ENCODE peak calls at places on chromosomes 5 and 9, in ten cellular contexts. Z is neural progenitor cell; J is CD4-positive, alpha-beta memory T cell; B is pancreas; H is heart left ventricle; Q is left ventricle myocardium inferior; A is fibroblast of lung; E is IMR-90; R is suprapubic skin; O is HCT116. Y is an unnamed sample.
A peak's percentile ranks its signal among the peaks of the same experiment; 100 is the strongest.

GRCh38 chr5:73189816-73190451 is 16.9 kb downstream of the TMEM174 start:
- DNase-seq in Z (no peak), J (no peak), B (no peak), H (no peak), Q (no peak), A (peak; percentile 81), E (peak; percentile 72), R (no peak), O (no peak), Y (no peak)

GRCh38 chr5:177553671-177554429 is 513 bp downstream of the FAM193B start:
- DNase-seq in Z (peak; percentile 49), J (peak; percentile 6), B (peak; percentile 87), H (peak; percentile 46), Q (peak; percentile 40), A (no peak), E (no peak), R (peak; percentile 78), O (no peak), Y (no peak)

GRCh38 chr5:1246711-1247431 is 21.7 kb downstream of the SLC6A18 start:
- DNase-seq in Z (peak; percentile 93), J (no peak), B (peak; percentile 88), H (peak; percentile 46), Q (peak; percentile 23), A (peak; percentile 18), E (no peak), R (no peak), O (no peak), Y (no peak)

GRCh38 chr9:18441245-18441644 is 32.7 kb upstream of the ADAMTSL1 start:
- DNase-seq in Z (no peak), J (no peak), B (no peak), H (no peak), Q (no peak), A (peak; percentile 52), E (peak; percentile 63), R (no peak), O (no peak), Y (no peak)

GRCh38 chr5:61162832-61163567 is 732 bp upstream of the SMIM15 start:
- DNase-seq in Z (peak; percentile 15), J (no peak), B (no peak), H (peak; percentile 26), Q (no peak), A (peak; percentile 33), E (peak; percentile 36), R (no peak), O (no peak), Y (no peak)

GRCh38 chr9:131398204-131398603 is 4.3 kb downstream of the PRRC2B start:
- DNase-seq in Z (no peak), J (peak; percentile 80), B (no peak), H (peak; percentile 46), Q (no peak), A (peak; percentile 71), E (no peak), R (no peak), O (no peak), Y (no peak)

GRCh38 chr5:58462623-58463230 is 2.8 kb upstream of the PLK2 start:
- DNase-seq in Z (peak; percentile 34), J (peak; percentile 64), B (no peak), H (no peak), Q (no peak), A (peak; percentile 53), E (peak; percentile 72), R (no peak), O (peak; percentile 61), Y (no peak)

GRCh38 chr5:179331591-179331990 is 13.7 kb downstream of the ADAMTS2 start:
- DNase-seq in Z (no peak), J (no peak), B (peak; percentile 24), H (no peak), Q (no peak), A (no peak), E (no peak), R (no peak), O (no peak), Y (no peak)

GRCh38 chr9:6355728-6356127 is 27.6 kb downstream of the TPD52L3 start:
- DNase-seq in Z (no peak), J (no peak), B (no peak), H (no peak), Q (no peak), A (peak; percentile 68), E (peak; percentile 84), R (no peak), O (no peak), Y (no peak)

GRCh38 chr5:15442183-15442550 is 57.8 kb upstream of the FBXL7 start:
- DNase-seq in Z (no peak), J (no peak), B (no peak), H (no peak), Q (no peak), A (no peak), E (no peak), R (no peak), O (no peak), Y (no peak)

GRCh38 chr9:9791621-9792020 is 821.2 kb downstream of the PTPRD start:
- DNase-seq in Z (peak; percentile 5), J (no peak), B (no peak), H (no peak), Q (no peak), A (peak; percentile 11), E (no peak), R (no peak), O (no peak), Y (no peak)

GRCh38 chr9:93064392-93065124 is 6.1 kb downstream of the SUSD3 start:
- DNase-seq in Z (no peak), J (peak; percentile 90), B (no peak), H (no peak), Q (peak; percentile 28), A (peak; percentile 52), E (no peak), R (no peak), O (no peak), Y (peak; percentile 46)

DNA sequence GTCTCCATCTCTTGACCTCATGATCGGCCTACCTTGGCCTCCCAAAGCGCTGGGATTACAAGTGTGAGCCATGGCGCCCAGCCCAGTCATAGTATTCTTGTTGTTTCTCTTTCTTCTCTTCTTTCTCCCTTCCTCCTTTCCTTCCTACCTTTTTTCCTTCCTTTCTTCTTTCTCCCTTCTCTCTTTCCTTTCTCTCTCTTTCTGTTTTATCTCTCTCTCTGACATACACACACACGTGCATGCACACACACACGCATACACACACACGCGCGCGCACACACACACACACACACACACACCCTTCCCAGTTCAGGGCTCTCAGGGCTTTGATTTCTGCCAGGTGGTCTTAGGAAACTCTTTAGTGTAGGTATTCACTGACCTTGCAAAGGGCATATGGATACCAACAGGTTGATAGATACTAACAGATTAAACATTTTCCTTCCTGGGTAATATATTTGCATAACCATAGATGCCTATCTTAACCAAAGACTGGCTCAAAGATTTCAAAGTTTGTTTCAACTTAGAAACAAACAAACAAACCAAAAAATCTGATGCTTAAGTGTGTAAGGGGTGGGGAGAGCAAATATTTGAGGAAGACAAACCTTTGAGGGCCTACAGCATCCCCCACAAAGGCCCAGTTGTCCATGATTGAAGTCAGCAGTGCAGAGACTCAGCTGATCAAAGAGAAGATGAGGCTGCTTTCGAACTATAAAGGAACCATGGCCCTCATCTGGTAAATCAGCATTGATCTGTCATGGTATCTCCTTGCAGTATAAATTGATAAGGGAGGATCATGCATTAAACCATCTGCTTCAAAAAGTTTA is 288.2 kb upstream of the SEMA6A start:
- DNase-seq in Z (no peak), J (no peak), B (no peak), H (no peak), Q (no peak), A (no peak), E (no peak), R (no peak), O (no peak), Y (no peak)
- H3K4me1 ChIP-seq in Z (peaks cover 40% of the 10 kb centered on the region), J (no peaks in the 10 kb centered on the region), B (no peaks in the 10 kb centered on the region), H (peaks cover 5% of the 10 kb centered on the region), Q (no peaks in the 10 kb centered on the region), A (no peaks in the 10 kb centered on the region), E (no peaks in the 10 kb centered on the region), R (no peaks in the 10 kb centered on the region), O (no peaks in the 10 kb centered on the region), Y (no peaks in the 10 kb centered on the region)

GRCh38 chr5:154783774-154784460 is 28.7 kb downstream of the LARP1 start:
- DNase-seq in Z (no peak), J (no peak), B (no peak), H (peak; percentile 67), Q (peak; percentile 36), A (peak; percentile 61), E (peak; percentile 32), R (no peak), O (no peak), Y (no peak)
- H3K4me1 ChIP-seq in Z (peaks cover 41% of the 10 kb centered on the region), J (peaks cover 94% of the 10 kb centered on the region), B (peaks cover 60% of the 10 kb centered on the region), H (peaks cover 97% of the 10 kb centered on the region), Q (peaks cover 100% of the 10 kb centered on the region), A (peaks cover 5% of the 10 kb centered on the region), E (peaks cover 28% of the 10 kb centered on the region), R (peaks cover 69% of the 10 kb centered on the region), O (peaks cover 4% of the 10 kb centered on the region), Y (peaks cover 32% of the 10 kb centered on the region)

DNA sequence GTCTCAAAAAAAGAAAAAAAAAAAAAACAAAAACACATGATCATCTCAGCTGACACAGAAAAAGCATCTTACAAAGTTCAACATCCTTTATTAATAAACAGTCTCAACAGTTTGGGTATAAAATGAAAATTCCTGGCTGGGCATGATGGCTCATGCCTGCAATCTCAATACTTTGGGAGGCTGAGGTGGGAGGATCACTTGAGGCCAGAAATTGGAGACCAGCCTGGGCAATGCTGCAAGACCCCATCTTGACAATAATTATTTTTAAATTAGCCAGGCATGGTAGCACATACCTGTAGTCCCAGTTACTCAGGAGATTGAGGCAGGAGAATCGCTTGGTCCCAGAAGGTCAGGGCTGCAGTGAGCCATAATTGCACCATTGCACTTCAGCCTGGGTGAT is 7.9 kb upstream of the CNTRL start:
- DNase-seq in Z (no peak), J (no peak), B (no peak), H (no peak), Q (no peak), A (no peak), E (no peak), R (no peak), O (no peak), Y (no peak)
- H3K4me1 ChIP-seq in Z (no peaks in the 10 kb centered on the region), J (peaks cover 27% of the 10 kb centered on the region), B (no peaks in the 10 kb centered on the region), H (no peaks in the 10 kb centered on the region), Q (no peaks in the 10 kb centered on the region), A (no peaks in the 10 kb centered on the region), E (no peaks in the 10 kb centered on the region), R (no peaks in the 10 kb centered on the region), O (no peaks in the 10 kb centered on the region), Y (peaks cover 3% of the 10 kb centered on the region)

GRCh38 chr9:83699615-83700014 is 8.1 kb downstream of the UBQLN1 start:
- DNase-seq in Z (no peak), J (no peak), B (no peak), H (no peak), Q (no peak), A (no peak), E (no peak), R (no peak), O (no peak), Y (no peak)

GRCh38 chr9:83701769-83702168 is 6.0 kb downstream of the UBQLN1 start:
- DNase-seq in Z (no peak), J (no peak), B (no peak), H (no peak), Q (no peak), A (peak; percentile 84), E (peak; percentile 54), R (no peak), O (no peak), Y (no peak)

GRCh38 chr9:83698976-83699585 is 8.7 kb downstream of the UBQLN1 start:
- DNase-seq in Z (no peak), J (no peak), B (no peak), H (no peak), Q (no peak), A (no peak), E (no peak), R (no peak), O (no peak), Y (no peak)

GRCh38 chr9:83706703-83707517 is 848 bp downstream of the UBQLN1 start:
- DNase-seq in Z (peak; percentile 90), J (peak; percentile 66), B (no peak), H (peak; percentile 42), Q (peak; percentile 30), A (peak; percentile 54), E (peak; percentile 19), R (peak; percentile 78), O (no peak), Y (no peak)

GRCh38 chr9:83701286-83701685 is 6.5 kb downstream of the UBQLN1 start:
- DNase-seq in Z (no peak), J (no peak), B (no peak), H (no peak), Q (no peak), A (no peak), E (no peak), R (no peak), O (no peak), Y (no peak)
- H3K4me1 ChIP-seq in Z (peaks cover 17% of the 10 kb centered on the region), J (peaks cover 89% of the 10 kb centered on the region), B (peaks cover 24% of the 10 kb centered on the region), H (peaks cover 71% of the 10 kb centered on the region), Q (peaks cover 84% of the 10 kb centered on the region), A (peaks cover 6% of the 10 kb centered on the region), E (no peaks in the 10 kb centered on the region), R (peaks cover 51% of the 10 kb centered on the region), O (peaks cover 4% of the 10 kb centered on the region), Y (peaks cover 15% of the 10 kb centered on the region)

Y was measured in ascending aorta.